ENCODE peak calls at places on chromosomes 5 and 9, in ten cellular contexts. D is ovary, C is HepG2, G is HCT116, R is heart left ventricle, X is lower leg skin, I is erythroblast, M is stomach, L is breast epithelium, U is H1. H is an unnamed sample.

GRCh38 chr5:151647320-151647861 is 39.3 kb downstream of the SPARC start:
- DNase-seq in X (no peak), D (no peak), U (no peak), I (no peak), M (no peak), R (no peak), L (no peak), C (no peak), G (no peak), H (no peak)

GRCh38 chr5:89263846-89264245 is 380.9 kb upstream of the MEF2C start:
- DNase-seq in R (no peak), I (no peak), D (no peak), G (no peak), L (no peak), U (no peak), C (no peak), X (no peak), M (no peak), H (no peak)

GRCh38 chr9:3136999-3137675 is 293.2 kb upstream of the PUM3 start:
- DNase-seq in I (no peak), D (no peak), X (no peak), G (no peak), M (no peak), L (no peak), R (no peak), U (no peak), C (no peak), H (no peak)

GRCh38 chr5:172870261-172870806 is 36.3 kb downstream of the ERGIC1 start:
- DNase-seq in L (peak), M (no peak), I (no peak), D (no peak), X (peak), G (no peak), R (peak), U (no peak), C (no peak), H (no peak)

GRCh38 chr5:57313716-57314115 is 139.9 kb downstream of the GPBP1 start:
- DNase-seq in M (no peak), X (no peak), G (no peak), C (no peak), L (no peak), R (no peak), D (no peak), I (no peak), U (no peak), H (no peak)

GRCh38 chr5:32446660-32447059 is 2.1 kb upstream of the ZFR start:
- DNase-seq in I (peak), L (no peak), G (no peak), R (no peak), C (no peak), D (no peak), M (peak), U (no peak), X (no peak), H (no peak)

GRCh38 chr9:16282216-16282615 is 588.3 kb downstream of the BNC2 start:
- DNase-seq in U (no peak), X (no peak), G (no peak), R (no peak), C (no peak), I (no peak), D (no peak), M (no peak), L (no peak), H (no peak)

GRCh38 chr5:6365142-6365976 is 13.0 kb downstream of the MED10 start:
- DNase-seq in D (no peak), U (no peak), L (no peak), G (no peak), R (no peak), X (no peak), M (peak), I (no peak), C (no peak), H (no peak)

GRCh38 chr5:155008669-155009068 is 4.9 kb upstream of the KIF4B start:
- DNase-seq in U (no peak), L (no peak), C (peak), D (no peak), X (no peak), R (no peak), I (no peak), M (no peak), G (peak), H (no peak)

GRCh38 chr5:155017610-155018009 is 4.1 kb downstream of the KIF4B start:
- DNase-seq in C (no peak), X (no peak), D (no peak), R (no peak), I (no peak), G (no peak), L (no peak), M (no peak), U (no peak), H (peak)

GRCh38 chr5:155010881-155011280 is 2.7 kb upstream of the KIF4B start:
- DNase-seq in I (no peak), X (no peak), L (no peak), U (no peak), M (no peak), C (no peak), G (no peak), D (no peak), R (no peak), H (no peak)

GRCh38 chr5:155015239-155015638 is 1.7 kb downstream of the KIF4B start:
- DNase-seq in G (no peak), M (no peak), U (no peak), C (no peak), R (no peak), X (no peak), I (peak), D (no peak), L (no peak), H (no peak)

GRCh38 chr5:155013526-155013925 is at the start of gene KIF4B:
- DNase-seq in I (no peak), D (no peak), M (no peak), U (no peak), G (no peak), C (no peak), R (no peak), X (no peak), L (no peak), H (no peak)
- TF ChIP-seq POLR2A in I (no peak), D (no peak), M (no peak), U (no peak), G (no peak), C (no peak), R (no peak), X (no peak), L (no peak), H (no peak)

DNA sequence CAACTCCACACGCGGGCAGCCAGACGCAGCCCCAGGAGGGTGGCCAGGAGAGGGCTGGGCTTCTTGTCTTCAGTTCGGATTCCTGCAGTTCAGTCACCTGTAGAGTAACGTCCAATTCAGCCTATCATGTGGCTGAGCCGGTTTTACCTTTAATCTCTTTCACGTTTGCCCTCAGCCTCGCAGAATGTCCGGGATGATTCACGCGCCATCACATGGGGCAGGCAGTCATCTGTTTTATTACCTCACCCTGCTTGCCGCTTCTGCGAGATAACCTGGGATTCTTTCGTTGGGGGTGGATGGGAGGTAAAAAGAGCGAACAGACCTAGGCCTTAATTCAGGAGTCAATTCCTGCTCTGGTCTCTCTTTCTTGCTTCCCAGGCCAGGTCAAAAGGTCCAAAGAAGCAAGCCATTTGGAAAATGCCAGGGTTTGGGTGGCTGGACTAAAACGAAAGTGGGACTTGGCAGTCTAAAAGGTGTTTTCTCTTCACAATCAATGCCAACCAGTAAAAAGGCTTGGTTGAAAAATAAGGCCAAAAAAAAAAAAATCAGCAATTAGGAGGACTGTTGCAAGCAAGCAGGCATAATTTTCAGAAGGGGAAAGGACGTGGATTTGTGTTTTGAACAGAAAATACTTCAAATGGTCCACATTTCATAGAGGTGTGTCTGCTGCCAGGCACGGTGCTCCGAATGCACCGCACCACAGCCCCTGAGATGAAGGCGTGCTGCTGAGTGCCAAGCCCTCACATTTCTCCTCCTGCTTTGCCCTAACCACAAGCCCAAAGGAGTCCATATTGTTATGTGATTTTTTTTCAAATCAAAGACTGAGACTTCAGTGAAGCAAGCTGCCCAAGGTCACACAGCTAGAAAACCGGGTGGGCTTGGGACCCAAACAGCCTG is 2.8 kb upstream of the WWC1 start:
- DNase-seq in R (no peak), L (peak), D (no peak), X (peak), I (no peak), C (peak), U (no peak), G (peak), M (peak), H (no peak)
- TF ChIP-seq POLR2A in R (no peak), L (no peak), D (no peak), X (no peak), I (no peak), C (no peak), U (no peak), G (no peak), M (no peak), H (no peak)

DNA sequence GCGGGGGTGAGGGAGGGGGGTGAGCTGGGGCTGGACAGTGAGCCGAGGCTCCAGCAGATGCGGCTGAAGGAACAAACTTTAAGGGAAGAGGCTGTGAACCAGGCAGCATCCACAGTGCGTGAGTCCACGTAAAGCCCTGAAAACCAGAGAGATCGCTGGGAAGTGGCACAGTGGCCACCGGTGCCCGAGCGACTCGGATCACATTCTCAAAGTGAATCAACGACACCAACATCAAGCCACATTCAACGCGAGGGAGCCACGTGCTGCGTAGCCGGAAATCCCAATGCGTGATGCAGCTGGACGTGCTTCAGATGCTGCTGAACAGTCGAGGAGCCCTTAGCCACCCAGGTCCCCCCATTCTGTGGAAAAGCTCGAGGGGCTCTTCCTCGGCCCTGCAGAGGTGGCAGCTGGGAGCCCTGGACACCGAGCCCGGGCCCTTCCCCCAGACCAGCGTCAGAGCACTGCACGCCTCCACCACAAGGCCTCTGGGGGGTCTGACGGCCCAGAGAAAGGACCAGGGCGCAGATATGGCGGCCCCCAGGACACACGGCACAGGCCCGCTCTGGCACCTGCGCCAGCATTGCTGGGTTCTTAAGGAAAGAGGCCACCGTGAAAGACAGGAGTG is 53.7 kb upstream of the EXOC3 start:
- DNase-seq in X (no peak), I (no peak), R (no peak), G (no peak), D (peak), U (no peak), L (peak), C (no peak), M (no peak), H (no peak)
- TF ChIP-seq POLR2A in X (no peak), I (no peak), R (no peak), G (no peak), D (no peak), U (no peak), L (no peak), C (no peak), M (no peak), H (no peak)

GRCh38 chr5:39526914-39527477 is 102.2 kb upstream of the DAB2 start:
- DNase-seq in X (peak), U (no peak), L (no peak), I (no peak), G (no peak), C (peak), M (no peak), D (no peak), R (peak), H (no peak)
- TF ChIP-seq POLR2A in X (no peak), U (no peak), L (no peak), I (no peak), G (no peak), C (no peak), M (no peak), D (no peak), R (no peak), H (no peak)

GRCh38 chr9:128615571-128615970 is 41.1 kb downstream of the DYNC2I2 start:
- DNase-seq in R (no peak), L (no peak), I (no peak), U (no peak), M (no peak), D (no peak), C (no peak), X (no peak), G (no peak), H (no peak)

GRCh38 chr9:128617943-128618342 is 38.7 kb downstream of the DYNC2I2 start:
- DNase-seq in U (no peak), C (no peak), D (no peak), X (no peak), G (no peak), R (no peak), I (no peak), M (no peak), L (no peak), H (no peak)

GRCh38 chr9:128621730-128622455 is 34.8 kb downstream of the DYNC2I2 start:
- DNase-seq in I (no peak), R (no peak), M (no peak), C (no peak), D (no peak), X (no peak), G (no peak), U (no peak), L (no peak), H (no peak)

GRCh38 chr9:128619779-128620178 is 36.9 kb downstream of the DYNC2I2 start:
- DNase-seq in I (no peak), L (no peak), R (no peak), X (no peak), C (no peak), G (no peak), U (no peak), M (no peak), D (no peak), H (no peak)

DNA sequence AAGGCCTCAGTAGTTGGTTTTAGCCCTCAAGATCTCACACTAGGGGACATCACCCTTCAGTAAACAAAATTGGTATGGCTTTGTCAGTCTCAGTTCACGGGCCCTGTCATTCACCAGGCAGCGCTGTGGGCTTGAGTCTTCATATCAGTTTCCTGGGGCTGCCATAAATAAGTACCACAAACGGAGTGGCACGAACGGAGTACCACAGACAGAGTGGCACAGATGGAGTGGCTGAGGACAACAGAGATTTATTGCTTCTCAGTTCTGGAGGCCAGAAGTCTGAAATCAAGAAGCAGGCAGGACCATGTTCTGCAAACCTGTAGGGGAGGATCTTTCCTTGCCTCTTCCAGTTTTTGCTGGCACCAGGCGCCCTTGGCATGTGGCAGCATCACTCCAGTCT is 37.5 kb downstream of the DYNC2I2 start:
- DNase-seq in L (no peak), D (no peak), C (no peak), R (no peak), I (no peak), G (no peak), M (no peak), U (no peak), X (no peak), H (no peak)
- TF ChIP-seq POLR2A in L (no peak), D (no peak), C (no peak), R (no peak), I (no peak), G (no peak), M (no peak), U (no peak), X (no peak), H (no peak)

GRCh38 chr5:127848098-127848497 is 144.9 kb downstream of the CCDC192 start:
- DNase-seq in U (no peak), I (no peak), R (no peak), D (no peak), M (no peak), G (no peak), L (no peak), X (no peak), C (no peak), H (no peak)
- TF ChIP-seq POLR2A in U (no peak), I (no peak), R (no peak), D (no peak), M (no peak), G (no peak), L (no peak), X (no peak), C (no peak), H (no peak)

DNA sequence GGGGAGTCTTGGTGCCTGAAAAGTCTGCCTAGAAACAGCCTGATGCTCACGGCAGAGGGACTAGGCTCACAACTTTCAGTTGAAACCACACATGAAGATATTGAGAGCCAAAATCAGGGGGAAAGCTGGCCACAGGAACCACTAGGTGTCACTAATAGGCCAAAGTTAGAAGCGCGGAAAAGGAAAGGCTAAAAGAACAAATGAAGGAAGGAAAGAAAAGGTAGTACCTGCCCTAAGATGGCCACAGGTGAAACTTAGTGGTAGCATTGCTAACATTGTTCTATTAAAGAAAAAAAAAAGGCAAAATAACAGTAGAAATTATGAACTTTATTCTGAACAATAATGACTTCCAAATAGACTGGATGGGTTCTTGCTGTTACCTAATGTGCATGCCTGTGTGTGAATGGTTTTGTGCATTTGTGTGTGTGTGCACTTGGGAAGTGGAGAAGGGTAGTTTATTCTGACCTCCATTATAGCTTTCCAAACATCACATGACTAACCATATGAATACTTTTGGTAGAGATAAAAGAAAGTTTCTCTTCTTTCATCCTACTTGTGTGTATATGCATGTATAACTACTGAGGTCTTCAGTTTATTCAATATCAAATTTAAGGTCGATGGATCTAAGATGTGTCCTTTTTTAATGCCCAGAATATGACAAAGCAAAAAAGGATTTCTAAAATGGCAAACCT is 2.1 kb upstream of the RFESD start:
- DNase-seq in I (peak), D (peak), M (peak), X (peak), L (no peak), R (peak), G (peak), U (peak), C (peak), H (no peak)
- TF ChIP-seq POLR2A in I (no peak), D (no peak), M (no peak), X (no peak), L (no peak), R (no peak), G (no peak), U (no peak), C (no peak), H (no peak)

GRCh38 chr5:150419630-150420270 is 7.0 kb upstream of the CD74 start:
- DNase-seq in R (no peak), D (no peak), M (no peak), C (no peak), X (no peak), G (no peak), U (no peak), L (no peak), I (no peak), H (no peak)
- TF ChIP-seq POLR2A in R (no peak), D (no peak), M (no peak), C (no peak), X (no peak), G (no peak), U (no peak), L (no peak), I (no peak), H (no peak)

GRCh38 chr5:73188764-73189521 is 15.9 kb downstream of the TMEM174 start:
- DNase-seq in I (no peak), M (no peak), X (no peak), D (no peak), C (no peak), G (peak), U (no peak), R (no peak), L (no peak), H (no peak)
- TF ChIP-seq POLR2A in I (no peak), M (no peak), X (no peak), D (no peak), C (no peak), G (no peak), U (no peak), R (no peak), L (no peak), H (no peak)

GRCh38 chr9:124267271-124267807 is 9.6 kb downstream of the NEK6 start:
- DNase-seq in X (peak), C (no peak), R (no peak), G (no peak), M (peak), D (no peak), I (no peak), U (no peak), L (peak), H (no peak)
- TF ChIP-seq POLR2A in X (no peak), C (no peak), R (no peak), G (no peak), M (no peak), D (no peak), I (no peak), U (no peak), L (no peak), H (no peak)

H was measured in GM12892.